ENCODE peak calls at places on chromosomes 5 and 9, in nine cellular contexts. I is CD8-positive, alpha-beta T cell; U is head of caudate nucleus; C is non-pigmented ciliary epithelial cell; J is OCI-M1; D is GM12865; G is activated T-cell treated with anti-CD3 and anti-CD28 coated beads, Interleukin-2, amount 50 U/mL, for 4 hours; Z is tibial nerve; E is bronchial epithelial cell. H is an unnamed sample.

GRCh38 chr9:72497476-72498065 is 23.8 kb upstream of the TMC1 start:
- DNase-seq in I (no peak), U (no peak), C (no peak), J (no peak), D (no peak), G (no peak), Z (no peak), E (no peak), H (no peak)

GRCh38 chr9:105539452-105539851 is 18.5 kb upstream of the FKTN start:
- DNase-seq in I (no peak), U (no peak), C (no peak), J (peak), D (no peak), G (no peak), Z (no peak), E (no peak), H (no peak)

GRCh38 chr9:32431940-32432555 is 47.6 kb downstream of the ACO1 start:
- DNase-seq in I (peak), U (no peak), C (no peak), J (peak), D (peak), G (peak), Z (no peak), E (no peak), H (peak)

GRCh38 chr9:109977521-109977920 is 197.5 kb downstream of the PALM2AKAP2 start:
- DNase-seq in I (no peak), U (no peak), C (no peak), J (no peak), D (no peak), G (no peak), Z (no peak), E (no peak), H (no peak)

GRCh38 chr5:40271476-40271875 is 408.2 kb upstream of the PTGER4 start:
- DNase-seq in I (no peak), U (no peak), C (no peak), J (no peak), D (no peak), G (no peak), Z (no peak), E (no peak), H (no peak)

GRCh38 chr5:124034963-124035362 is 523.0 kb downstream of the CSNK1G3 start:
- DNase-seq in I (no peak), U (no peak), C (no peak), J (no peak), D (peak), G (no peak), Z (no peak), E (no peak), H (no peak)

GRCh38 chr9:95857122-95857521 is 18.4 kb upstream of the ERCC6L2 start:
- DNase-seq in I (no peak), U (no peak), C (peak), J (no peak), D (peak), G (no peak), Z (no peak), E (peak), H (peak)

GRCh38 chr9:16960084-16960483 is 89.6 kb upstream of the BNC2 start:
- DNase-seq in I (no peak), U (no peak), C (peak), J (no peak), D (no peak), G (no peak), Z (no peak), E (peak), H (no peak)

GRCh38 chr5:68331202-68332108 is 115.9 kb downstream of the PIK3R1 start:
- DNase-seq in I (no peak), U (no peak), C (no peak), J (peak), D (peak), G (no peak), Z (no peak), E (peak), H (no peak)

GRCh38 chr5:87400305-87400899 is 12.3 kb downstream of the CCNH start:
- DNase-seq in I (no peak), U (no peak), C (no peak), J (peak), D (peak), G (no peak), Z (no peak), E (peak), H (no peak)

GRCh38 chr5:6719896-6720560 is 6.8 kb downstream of the TENT4A start:
- DNase-seq in I (no peak), U (no peak), C (no peak), J (peak), D (no peak), G (no peak), Z (no peak), E (no peak), H (no peak)

GRCh38 chr9:76921161-76921560 is 15.2 kb upstream of the PRUNE2 start:
- DNase-seq in I (no peak), U (no peak), C (no peak), J (no peak), D (no peak), G (no peak), Z (no peak), E (no peak), H (no peak)

GRCh38 chr5:98570661-98571181 is 202.7 kb upstream of the RGMB start:
- DNase-seq in I (no peak), U (no peak), C (no peak), J (no peak), D (no peak), G (no peak), Z (no peak), E (no peak), H (peak)

GRCh38 chr5:167755420-167755819 is 536.0 kb upstream of the WWC1 start:
- DNase-seq in I (no peak), U (no peak), C (no peak), J (no peak), D (no peak), G (no peak), Z (no peak), E (no peak), H (no peak)

H was measured in nephron progenitor cell.